ENCODE peak calls at places on chromosomes 5 and 9, in eight cellular contexts. X, T, V, B, W, I, Z and A are unnamed samples.

GRCh38 chr5:61332369-61332745 is 299 bp downstream of the ZSWIM6 start:
- DNase-seq in X (peak; percentile 41), Z (no peak), T (peak; percentile 75), V (peak; percentile 39), W (no peak), B (no peak), I (peak; percentile 37), A (peak; percentile 58)

GRCh38 chr9:107174441-107174840 is 108.6 kb upstream of the RAD23B start:
- DNase-seq in W (no peak), Z (no peak), I (no peak), V (no peak), B (no peak), T (no peak), X (no peak), A (no peak)

GRCh38 chr5:96614110-96614691 is 48.0 kb upstream of the CAST start:
- DNase-seq in V (peak; percentile 60), W (peak; percentile 92), X (peak; percentile 52), B (peak; percentile 96), Z (peak; percentile 81), T (no peak), I (peak; percentile 20), A (peak; percentile 63)

GRCh38 chr5:178234753-178235599 is 2.4 kb upstream of the PHYKPL start:
- DNase-seq in B (peak; percentile 41), Z (peak; percentile 84), T (peak; percentile 87), W (peak; percentile 73), V (peak; percentile 84), I (peak; percentile 79), X (peak; percentile 73), A (peak; percentile 76)

GRCh38 chr5:75265731-75266130 is 29.1 kb upstream of the ANKRD31 start:
- DNase-seq in W (peak; percentile 28), Z (no peak), B (peak; percentile 53), I (no peak), V (no peak), X (no peak), T (no peak), A (no peak)

GRCh38 chr9:131238402-131239021 is 37.8 kb downstream of the FAM78A start:
- DNase-seq in T (no peak), Z (no peak), W (peak; percentile 90), B (peak; percentile 56), I (no peak), V (no peak), X (no peak), A (no peak)

GRCh38 chr5:157596449-157596848 is 20.9 kb upstream of the ADAM19 start:
- DNase-seq in T (no peak), B (no peak), I (peak; percentile 73), X (no peak), Z (no peak), V (peak; percentile 41), W (no peak), A (no peak)

GRCh38 chr5:143215685-143216084 is 187.8 kb downstream of the NR3C1 start:
- DNase-seq in X (no peak), Z (no peak), B (no peak), V (no peak), I (no peak), W (no peak), T (no peak), A (no peak)

GRCh38 chr5:139744471-139745120 is 51.0 kb upstream of the PSD2 start:
- DNase-seq in W (no peak), Z (no peak), I (no peak), V (no peak), B (no peak), X (no peak), T (no peak), A (no peak)

GRCh38 chr9:96067004-96067403 is 191.5 kb downstream of the ERCC6L2 start:
- DNase-seq in T (no peak), Z (peak; percentile 40), X (no peak), W (no peak), B (no peak), I (no peak), V (no peak), A (no peak)

GRCh38 chr9:96014078-96014477 is 138.6 kb downstream of the ERCC6L2 start:
- DNase-seq in W (no peak), T (no peak), B (no peak), X (no peak), V (peak; percentile 27), I (peak; percentile 53), Z (no peak), A (no peak)

GRCh38 chr5:165723931-165724330 is 2218.5 kb downstream of the MAT2B start:
- DNase-seq in W (no peak), V (no peak), Z (no peak), X (no peak), T (no peak), B (no peak), I (no peak), A (no peak)

GRCh38 chr5:180644825-180645608 is 4.4 kb downstream of the FLT4 start:
- DNase-seq in V (peak; percentile 6), X (no peak), Z (no peak), T (peak; percentile 56), B (no peak), W (peak; percentile 93), I (no peak), A (peak; percentile 63)

GRCh38 chr9:80994892-80995291 is 694.5 kb downstream of the TLE1 start:
- DNase-seq in I (no peak), X (no peak), Z (no peak), W (peak; percentile 13), B (peak; percentile 55), T (no peak), V (no peak), A (no peak)

DNA sequence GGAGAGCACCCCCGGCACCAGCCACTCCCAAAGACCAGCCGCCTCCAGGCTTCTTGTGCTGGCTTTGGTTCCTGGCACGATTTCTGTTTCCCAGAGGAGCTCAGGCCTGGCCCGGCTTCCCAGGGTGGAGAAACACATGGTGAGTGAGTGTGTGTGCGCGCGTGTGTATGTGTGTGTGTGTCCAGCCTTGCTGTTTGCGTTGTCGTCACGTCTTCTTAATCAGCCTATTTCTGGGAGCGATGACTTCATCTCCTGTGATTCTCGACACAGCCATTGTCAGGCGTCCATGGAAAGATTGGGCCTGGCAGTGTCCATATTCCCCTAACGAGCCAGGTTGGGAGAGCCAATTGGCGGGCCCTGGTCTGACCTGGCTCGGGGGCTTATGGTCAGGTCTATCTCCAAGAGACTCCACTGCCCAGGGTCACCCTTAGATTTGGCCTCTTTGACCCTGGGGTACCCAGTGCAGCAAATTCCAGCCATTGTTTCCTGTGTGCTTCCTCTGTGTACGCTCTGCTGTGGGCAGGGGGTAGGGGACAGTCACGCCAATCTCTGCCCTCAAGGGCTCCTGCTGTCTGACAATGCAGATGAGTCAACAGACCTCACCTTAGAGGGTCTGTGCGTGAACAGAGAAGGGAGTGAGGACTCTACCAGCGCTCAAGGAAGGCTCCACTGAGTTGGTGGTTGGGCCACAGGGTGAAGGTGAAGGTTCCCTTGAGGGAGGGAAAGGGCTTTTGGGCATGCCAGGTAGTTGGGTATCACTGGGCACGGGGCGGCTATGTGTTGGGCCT is 73.8 kb downstream of the DAB2IP start:
- DNase-seq in W (peak; percentile 97), V (peak; percentile 77), B (peak; percentile 100), I (peak; percentile 32), T (peak; percentile 95), Z (peak; percentile 94), X (peak; percentile 90), A (peak; percentile 69)
- TF ChIP-seq POLR2A in W (no peak), V (no peak), B (no peak), I (no peak), T (no peak), Z (no peak), X (no peak), A (no peak)

DNA sequence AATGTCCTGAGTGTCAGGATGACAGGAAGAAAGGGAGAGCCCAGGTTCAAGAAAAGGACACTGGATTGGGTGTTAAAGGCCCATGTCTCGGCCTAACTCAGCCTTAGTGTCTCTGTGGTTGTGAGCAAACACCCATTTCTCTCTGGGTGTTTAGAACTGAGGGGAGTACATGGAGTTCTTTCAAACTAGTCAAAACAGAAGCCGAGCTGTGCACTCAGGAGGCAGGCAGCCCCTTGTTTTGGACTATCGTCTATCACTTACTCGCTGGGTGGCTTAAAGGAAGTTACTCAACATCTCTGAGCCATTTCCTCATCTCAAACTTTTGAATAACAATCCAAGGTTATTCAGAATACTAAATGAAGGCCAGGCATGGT is 40.0 kb downstream of the NAIF1 start:
- DNase-seq in Z (no peak), V (peak; percentile 17), B (no peak), X (no peak), W (peak; percentile 32), T (no peak), I (peak; percentile 49), A (no peak)
- H3K27ac ChIP-seq in Z (no peak overlapping the region), V (peak overlapping the region; percentile 65), B (no peak overlapping the region), X (peak overlapping the region; percentile 61), W (peak overlapping the region; percentile 13), T (no peak overlapping the region), I (peak overlapping the region; percentile 85), A (peak overlapping the region; percentile 24)

GRCh38 chr5:91381774-91382492 is 1.2 kb downstream of the ARRDC3 start:
- DNase-seq in B (peak; percentile 89), V (peak; percentile 80), Z (peak; percentile 79), T (peak; percentile 76), X (peak; percentile 64), W (peak; percentile 88), I (peak; percentile 86), A (peak; percentile 75)

GRCh38 chr5:91381134-91381773 is 1.9 kb downstream of the ARRDC3 start:
- DNase-seq in X (no peak), I (no peak), W (no peak), T (no peak), Z (no peak), B (no peak), V (no peak), A (no peak)

GRCh38 chr5:91380491-91381133 is 2.5 kb downstream of the ARRDC3 start:
- DNase-seq in W (peak; percentile 95), T (peak; percentile 99), V (peak; percentile 99), Z (peak; percentile 99), I (peak; percentile 100), B (peak; percentile 91), X (peak; percentile 99), A (peak; percentile 99)

GRCh38 chr5:91378683-91379601 is 4.2 kb downstream of the ARRDC3 start:
- DNase-seq in I (no peak), Z (no peak), W (peak; percentile 44), B (no peak), X (no peak), T (no peak), V (no peak), A (no peak)

DNA sequence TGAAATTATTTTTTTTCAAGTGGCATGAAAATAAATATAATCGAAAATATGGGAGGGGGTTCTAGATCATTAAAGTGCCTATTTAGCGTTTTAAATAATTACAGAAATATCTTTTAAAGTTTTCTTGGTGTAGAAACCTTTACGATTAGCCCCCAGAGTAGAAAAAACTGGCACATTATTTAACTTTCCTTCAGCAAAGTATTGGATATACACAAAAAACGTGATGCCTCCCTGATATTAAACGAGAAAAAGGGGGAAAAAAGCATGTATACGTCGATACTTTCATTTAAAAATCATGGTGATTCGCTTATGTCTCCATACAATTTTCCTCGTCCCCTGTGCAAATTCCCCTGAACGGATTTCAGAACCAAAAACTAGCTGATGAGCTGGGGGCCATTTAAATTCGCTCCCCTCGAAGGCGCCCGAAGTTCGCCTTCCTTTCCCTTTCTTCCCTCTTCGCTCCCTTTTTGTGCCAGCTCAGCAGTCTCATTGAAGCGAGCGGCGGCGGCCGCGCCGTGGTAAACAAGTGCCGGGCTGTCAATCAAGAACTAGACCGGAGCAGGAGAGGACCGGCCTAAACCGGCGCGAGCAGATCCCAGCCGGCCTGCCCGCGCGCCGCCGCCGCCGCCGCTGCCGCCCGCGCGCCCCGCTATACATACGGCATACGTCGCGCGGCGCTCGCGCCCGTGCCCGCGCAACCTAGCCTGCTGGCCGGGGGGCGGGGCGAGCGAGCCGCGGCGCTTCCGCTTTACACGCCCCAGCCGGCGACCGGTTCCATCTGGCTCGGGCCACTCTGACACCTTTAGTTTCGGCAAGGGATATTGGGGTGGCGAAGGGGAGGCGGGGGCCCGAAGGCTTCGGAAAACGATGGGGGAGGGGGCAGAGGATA is 3.3 kb downstream of the ARRDC3 start:
- DNase-seq in V (peak; percentile 96), Z (peak; percentile 88), X (peak; percentile 97), W (peak; percentile 94), I (peak; percentile 97), B (peak; percentile 84), T (peak; percentile 93), A (peak; percentile 96)
- TF ChIP-seq POLR2A in V (peak; percentile 52), Z (peak; percentile 64), X (no peak), W (peak; percentile 62), I (peak; percentile 35), B (peak; percentile 68), T (no peak), A (peak; percentile 76)

GRCh38 chr9:97510797-97511761 is 9.6 kb downstream of the TMOD1 start:
- DNase-seq in V (no peak), I (no peak), X (no peak), B (peak; percentile 95), Z (no peak), T (no peak), W (peak; percentile 94), A (no peak)
- H3K27ac ChIP-seq in V (no peak overlapping the region), I (no peak overlapping the region), X (no peak overlapping the region), B (no peak overlapping the region), Z (no peak overlapping the region), T (no peak overlapping the region), W (peak overlapping the region; percentile 49), A (no peak overlapping the region)